ENCODE peak calls at places on chromosomes 13 and 19, in six cellular contexts. One of them, this sample, is unnamed.

GRCh38 chr13:112977525-112977924 is 8.5 kb downstream of the MCF2L start:
- DNase-seq in nephron progenitor cell: no peak
- DNase-seq in AG08395: no peak
- DNase-seq in tibial artery: no peak
- DNase-seq in fibroblast of lung: no peak
- DNase-seq in T-cell: no peak
- DNase-seq in this sample: no peak

GRCh38 chr13:110520431-110521295 is 40.9 kb downstream of the RAB20 start:
- DNase-seq in nephron progenitor cell: no peak
- DNase-seq in AG08395: peak; percentile 82
- DNase-seq in tibial artery: peak; percentile 97
- DNase-seq in fibroblast of lung: peak; percentile 94
- DNase-seq in T-cell: no peak
- DNase-seq in this sample: no peak

GRCh38 chr19:14053500-14053899 is 8.4 kb downstream of the PALM3 start:
- DNase-seq in nephron progenitor cell: no peak
- DNase-seq in AG08395: no peak
- DNase-seq in tibial artery: no peak
- DNase-seq in fibroblast of lung: no peak
- DNase-seq in T-cell: no peak
- DNase-seq in this sample: no peak

GRCh38 chr13:107649071-107649470 is 566.3 kb downstream of the LIG4 start:
- DNase-seq in nephron progenitor cell: no peak
- DNase-seq in AG08395: no peak
- DNase-seq in tibial artery: no peak
- DNase-seq in fibroblast of lung: peak; percentile 33
- DNase-seq in T-cell: no peak
- DNase-seq in this sample: no peak

GRCh38 chr13:82747331-82747730 is 1134.9 kb downstream of the SLITRK1 start:
- DNase-seq in nephron progenitor cell: no peak
- DNase-seq in AG08395: no peak
- DNase-seq in tibial artery: no peak
- DNase-seq in fibroblast of lung: no peak
- DNase-seq in T-cell: no peak
- DNase-seq in this sample: no peak

GRCh38 chr13:99301913-99302636 is 5.1 kb downstream of the GPR183 start:
- DNase-seq in nephron progenitor cell: no peak
- DNase-seq in AG08395: no peak
- DNase-seq in tibial artery: no peak
- DNase-seq in fibroblast of lung: no peak
- DNase-seq in T-cell: no peak
- DNase-seq in this sample: no peak

GRCh38 chr19:38730731-38731589 is 13.3 kb downstream of the CAPN12 start:
- DNase-seq in nephron progenitor cell: no peak
- DNase-seq in AG08395: no peak
- DNase-seq in tibial artery: peak; percentile 62
- DNase-seq in fibroblast of lung: no peak
- DNase-seq in T-cell: no peak
- DNase-seq in this sample: no peak

GRCh38 chr19:12733369-12733896 is 1.1 kb downstream of the TRIR start:
- DNase-seq in nephron progenitor cell: no peak
- DNase-seq in AG08395: peak; percentile 54
- DNase-seq in tibial artery: no peak
- DNase-seq in fibroblast of lung: peak; percentile 45
- DNase-seq in T-cell: peak; percentile 43
- DNase-seq in this sample: no peak

GRCh38 chr13:88248393-88248792 is 577.2 kb downstream of the SLITRK5 start:
- DNase-seq in nephron progenitor cell: no peak
- DNase-seq in AG08395: no peak
- DNase-seq in tibial artery: no peak
- DNase-seq in fibroblast of lung: no peak
- DNase-seq in T-cell: no peak
- DNase-seq in this sample: no peak

GRCh38 chr13:22107549-22107948 is 436.7 kb downstream of the FGF9 start:
- DNase-seq in nephron progenitor cell: no peak
- DNase-seq in AG08395: no peak
- DNase-seq in tibial artery: no peak
- DNase-seq in fibroblast of lung: no peak
- DNase-seq in T-cell: no peak
- DNase-seq in this sample: no peak

GRCh38 chr19:28706693-28707092 is 506.3 kb downstream of the UQCRFS1 start:
- DNase-seq in nephron progenitor cell: no peak
- DNase-seq in AG08395: no peak
- DNase-seq in tibial artery: no peak
- DNase-seq in fibroblast of lung: no peak
- DNase-seq in T-cell: no peak
- DNase-seq in this sample: no peak

GRCh38 chr13:100176781-100177389 is 88.0 kb downstream of the PCCA start:
- DNase-seq in nephron progenitor cell: no peak
- DNase-seq in AG08395: no peak
- DNase-seq in tibial artery: no peak
- DNase-seq in fibroblast of lung: peak; percentile 56
- DNase-seq in T-cell: no peak
- DNase-seq in this sample: no peak

GRCh38 chr19:19433666-19434213 is 28.3 kb downstream of the GATAD2A start:
- DNase-seq in nephron progenitor cell: no peak
- DNase-seq in AG08395: no peak
- DNase-seq in tibial artery: no peak
- DNase-seq in fibroblast of lung: no peak
- DNase-seq in T-cell: no peak
- DNase-seq in this sample: no peak

GRCh38 chr19:35539314-35539713 is 6.1 kb downstream of the GAPDHS start:
- DNase-seq in nephron progenitor cell: no peak
- DNase-seq in AG08395: no peak
- DNase-seq in tibial artery: no peak
- DNase-seq in fibroblast of lung: no peak
- DNase-seq in T-cell: no peak
- DNase-seq in this sample: no peak

GRCh38 chr13:50123862-50124535 is 108.8 kb downstream of the KCNRG start:
- DNase-seq in nephron progenitor cell: peak; percentile 88
- DNase-seq in AG08395: no peak
- DNase-seq in tibial artery: peak; percentile 95
- DNase-seq in fibroblast of lung: peak; percentile 78
- DNase-seq in T-cell: peak; percentile 65
- DNase-seq in this sample: no peak

GRCh38 chr19:2227415-2228156 is 8.5 kb downstream of the PLEKHJ1 start:
- DNase-seq in nephron progenitor cell: no peak
- DNase-seq in AG08395: no peak
- DNase-seq in tibial artery: no peak
- DNase-seq in fibroblast of lung: no peak
- DNase-seq in T-cell: no peak
- DNase-seq in this sample: no peak

GRCh38 chr13:80571346-80572307 is 230.7 kb upstream of the SPRY2 start:
- DNase-seq in nephron progenitor cell: no peak
- DNase-seq in AG08395: no peak
- DNase-seq in tibial artery: no peak
- DNase-seq in fibroblast of lung: no peak
- DNase-seq in T-cell: no peak
- DNase-seq in this sample: no peak

GRCh38 chr13:59176775-59177174 is 987.0 kb downstream of the DIAPH3 start:
- DNase-seq in nephron progenitor cell: no peak
- DNase-seq in AG08395: no peak
- DNase-seq in tibial artery: no peak
- DNase-seq in fibroblast of lung: no peak
- DNase-seq in T-cell: no peak
- DNase-seq in this sample: no peak

GRCh38 chr13:50320297-50320862 is 305.1 kb downstream of the KCNRG start:
- DNase-seq in nephron progenitor cell: no peak
- DNase-seq in AG08395: peak; percentile 13
- DNase-seq in tibial artery: no peak
- DNase-seq in fibroblast of lung: peak; percentile 66
- DNase-seq in T-cell: no peak
- DNase-seq in this sample: no peak

GRCh38 chr13:41837668-41838067 is 123.2 kb downstream of the VWA8 start:
- DNase-seq in nephron progenitor cell: no peak
- DNase-seq in AG08395: no peak
- DNase-seq in tibial artery: no peak
- DNase-seq in fibroblast of lung: no peak
- DNase-seq in T-cell: no peak
- DNase-seq in this sample: no peak

GRCh38 chr19:44512326-44513298 is 12.3 kb upstream of the ZNF180 start:
- DNase-seq in nephron progenitor cell: peak; percentile 66
- DNase-seq in AG08395: peak; percentile 42
- DNase-seq in tibial artery: no peak
- DNase-seq in fibroblast of lung: peak; percentile 35
- DNase-seq in T-cell: no peak
- DNase-seq in this sample: peak; percentile 84

GRCh38 chr13:61695147-61695546 is 279.5 kb upstream of the PCDH20 start:
- DNase-seq in nephron progenitor cell: no peak
- DNase-seq in AG08395: no peak
- DNase-seq in tibial artery: no peak
- DNase-seq in fibroblast of lung: peak; percentile 47
- DNase-seq in T-cell: no peak
- DNase-seq in this sample: no peak

GRCh38 chr13:20512042-20512683 is 13.5 kb downstream of the CRYL1 start:
- DNase-seq in nephron progenitor cell: peak; percentile 28
- DNase-seq in AG08395: no peak
- DNase-seq in tibial artery: no peak
- DNase-seq in fibroblast of lung: no peak
- DNase-seq in T-cell: no peak
- DNase-seq in this sample: peak; percentile 80

GRCh38 chr19:5403968-5404640 is 51.1 kb upstream of the ZNRF4 start:
- DNase-seq in nephron progenitor cell: peak; percentile 99
- DNase-seq in AG08395: peak; percentile 93
- DNase-seq in tibial artery: peak; percentile 70
- DNase-seq in fibroblast of lung: peak; percentile 83
- DNase-seq in T-cell: peak; percentile 39
- DNase-seq in this sample: peak; percentile 94

GRCh38 chr19:15634105-15634504 is 6.6 kb upstream of the CYP4F3 start:
- DNase-seq in nephron progenitor cell: no peak
- DNase-seq in AG08395: no peak
- DNase-seq in tibial artery: no peak
- DNase-seq in fibroblast of lung: no peak
- DNase-seq in T-cell: no peak
- DNase-seq in this sample: no peak

GRCh38 chr19:8023371-8023770 is 17.9 kb upstream of the ELAVL1 start:
- DNase-seq in nephron progenitor cell: no peak
- DNase-seq in AG08395: no peak
- DNase-seq in tibial artery: no peak
- DNase-seq in fibroblast of lung: no peak
- DNase-seq in T-cell: no peak
- DNase-seq in this sample: no peak

GRCh38 chr13:100875392-100876043 is 200.9 kb upstream of the TMTC4 start:
- DNase-seq in nephron progenitor cell: no peak
- DNase-seq in AG08395: peak; percentile 79
- DNase-seq in tibial artery: no peak
- DNase-seq in fibroblast of lung: peak; percentile 93
- DNase-seq in T-cell: no peak
- DNase-seq in this sample: no peak

GRCh38 chr13:48232420-48233096 is 448 bp upstream of the ITM2B start:
- DNase-seq in nephron progenitor cell: no peak
- DNase-seq in AG08395: no peak
- DNase-seq in tibial artery: peak; percentile 88
- DNase-seq in fibroblast of lung: no peak
- DNase-seq in T-cell: no peak
- DNase-seq in this sample: no peak

GRCh38 chr13:114194853-114195252 is 15.8 kb downstream of the CFAP97D2 start:
- DNase-seq in nephron progenitor cell: no peak
- DNase-seq in AG08395: no peak
- DNase-seq in tibial artery: no peak
- DNase-seq in fibroblast of lung: no peak
- DNase-seq in T-cell: no peak
- DNase-seq in this sample: no peak

GRCh38 chr19:3320354-3320670 is 46.1 kb upstream of the NFIC start:
- DNase-seq in nephron progenitor cell: no peak
- DNase-seq in AG08395: no peak
- DNase-seq in tibial artery: no peak
- DNase-seq in fibroblast of lung: no peak
- DNase-seq in T-cell: no peak
- DNase-seq in this sample: no peak

GRCh38 chr13:25232937-25233515 is 54.3 kb downstream of the MTMR6 start:
- DNase-seq in nephron progenitor cell: no peak
- DNase-seq in AG08395: peak; percentile 48
- DNase-seq in tibial artery: no peak
- DNase-seq in fibroblast of lung: peak; percentile 43
- DNase-seq in T-cell: no peak
- DNase-seq in this sample: no peak

GRCh38 chr13:37868691-37869505 is 674 bp downstream of the TRPC4 start:
- DNase-seq in nephron progenitor cell: peak; percentile 11
- DNase-seq in AG08395: peak; percentile 4
- DNase-seq in tibial artery: peak; percentile 51
- DNase-seq in fibroblast of lung: peak; percentile 39
- DNase-seq in T-cell: no peak
- DNase-seq in this sample: peak; percentile 62

GRCh38 chr19:56350416-56351045 is 35.9 kb upstream of the ZSCAN5A start:
- DNase-seq in nephron progenitor cell: peak; percentile 51
- DNase-seq in AG08395: peak; percentile 31
- DNase-seq in tibial artery: no peak
- DNase-seq in fibroblast of lung: peak; percentile 60
- DNase-seq in T-cell: peak; percentile 39
- DNase-seq in this sample: no peak

GRCh38 chr13:43057653-43058317 is 34.4 kb downstream of the DNAJC15 start:
- DNase-seq in nephron progenitor cell: no peak
- DNase-seq in AG08395: no peak
- DNase-seq in tibial artery: no peak
- DNase-seq in fibroblast of lung: peak; percentile 20
- DNase-seq in T-cell: peak; percentile 72
- DNase-seq in this sample: no peak

This sample was measured in ecto neural progenitor cell.